ENCODE peak calls at places on chromosomes 16 and 17, in six cellular contexts. F is left ventricle myocardium inferior, O is lower lobe of right lung, L is tibial artery, X is left lung, C is A549. B is an unnamed sample. For H3K4me1 and H3K9me3, the result is how much of the 10 kb centered on the place peaks cover.

GRCh38 chr17:60900688-60901087 is 223.0 kb downstream of the BCAS3 start:
- DNase-seq in F (no peak), O (no peak), L (no peak), X (no peak), C (no peak), B (no peak)

GRCh38 chr17:34443832-34444469 is 80.9 kb upstream of the CCL1 start:
- DNase-seq in F (peak), O (no peak), L (no peak), X (no peak), C (peak), B (peak)

GRCh38 chr16:4407543-4408322 is 8.7 kb downstream of the CORO7 start:
- DNase-seq in F (peak), O (no peak), L (no peak), X (no peak), C (no peak), B (no peak)

GRCh38 chr17:62968445-62968923 is 2.4 kb downstream of the TANC2 start:
- DNase-seq in F (no peak), O (no peak), L (peak), X (no peak), C (peak), B (peak)

GRCh38 chr16:50547340-50547865 is 793 bp upstream of the NKD1 start:
- DNase-seq in F (peak), O (peak), L (peak), X (peak), C (peak), B (peak)

GRCh38 chr17:60039096-60039495 is 39.6 kb downstream of the HEATR6 start:
- DNase-seq in F (no peak), O (no peak), L (no peak), X (no peak), C (no peak), B (no peak)

GRCh38 chr16:54066451-54067056 is 220.0 kb downstream of the IRX3 start:
- DNase-seq in F (no peak), O (no peak), L (no peak), X (no peak), C (no peak), B (no peak)

GRCh38 chr16:842061-842476 is 41.5 kb upstream of the GNG13 start:
- DNase-seq in F (no peak), O (no peak), L (no peak), X (peak), C (no peak), B (no peak)

DNA sequence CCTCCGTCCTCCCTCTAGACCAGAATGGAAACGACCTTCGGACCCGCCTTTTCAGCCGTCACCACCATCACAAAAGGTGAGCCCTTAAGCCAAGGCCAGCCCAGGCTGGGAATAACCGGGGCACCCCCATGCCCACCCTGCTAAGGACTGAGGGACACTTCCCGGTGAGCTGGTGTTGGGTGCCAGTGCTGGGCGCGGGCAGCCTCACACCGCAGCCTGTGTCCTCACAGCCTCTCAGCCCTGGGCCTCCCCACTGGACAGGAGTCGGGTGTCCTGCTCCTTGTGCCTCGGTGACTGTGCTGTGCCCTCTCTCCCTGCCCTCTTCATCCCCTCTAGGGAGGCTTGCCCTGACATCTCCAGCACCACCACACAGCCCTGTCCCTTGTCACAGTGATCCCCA is 10.3 kb downstream of the TRAF7 start:
- DNase-seq in F (no peak), O (no peak), L (no peak), X (no peak), C (no peak), B (no peak)
- H3K4me1 ChIP-seq in F (under half), O (under half), L (under half), X (under half), C (under half), B (under half)

GRCh38 chr16:31785126-31785525 is 88.5 kb upstream of the ZNF267 start:
- DNase-seq in F (no peak), O (no peak), L (no peak), X (no peak), C (no peak), B (no peak)
- H3K9me3 ChIP-seq in F (half or more), O (half or more), L (half or more), X (under half), C (under half), B (under half)

GRCh38 chr17:79847698-79848369 is 8.6 kb upstream of the CBX4 start:
- DNase-seq in F (no peak), O (no peak), L (no peak), X (no peak), C (no peak), B (no peak)

GRCh38 chr17:79851461-79851817 is 12.2 kb upstream of the CBX4 start:
- DNase-seq in F (no peak), O (peak), L (no peak), X (peak), C (no peak), B (no peak)

GRCh38 chr17:79848370-79848766 is 9.1 kb upstream of the CBX4 start:
- DNase-seq in F (no peak), O (no peak), L (no peak), X (no peak), C (no peak), B (no peak)

GRCh38 chr17:79850571-79851460 is 11.6 kb upstream of the CBX4 start:
- DNase-seq in F (no peak), O (no peak), L (no peak), X (no peak), C (peak), B (no peak)

DNA sequence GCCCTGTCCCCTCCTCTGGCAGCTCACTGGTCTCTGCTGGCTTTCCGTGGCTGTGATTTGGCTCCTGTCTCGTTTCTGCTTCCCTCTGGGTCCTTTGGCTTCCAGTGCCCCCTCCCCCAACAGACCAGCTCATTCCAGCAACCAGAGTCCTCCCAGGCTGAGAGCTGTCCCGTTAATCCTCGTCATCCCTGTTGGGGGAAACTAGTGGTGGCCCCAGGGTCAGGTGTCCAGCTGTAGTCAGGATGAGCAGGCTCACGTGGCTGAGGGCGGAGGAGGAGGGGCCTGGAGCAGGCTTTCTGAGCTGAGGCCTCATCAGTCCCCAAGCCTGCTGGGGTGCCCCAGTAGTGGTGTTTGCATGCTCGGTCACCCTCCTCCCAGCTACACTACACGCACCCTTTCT is 10.7 kb upstream of the CBX4 start:
- DNase-seq in F (no peak), O (no peak), L (no peak), X (no peak), C (no peak), B (no peak)
- H3K4me3 ChIP-seq in F (no peak), O (no peak), L (no peak), X (no peak), C (no peak), B (no peak)

DNA sequence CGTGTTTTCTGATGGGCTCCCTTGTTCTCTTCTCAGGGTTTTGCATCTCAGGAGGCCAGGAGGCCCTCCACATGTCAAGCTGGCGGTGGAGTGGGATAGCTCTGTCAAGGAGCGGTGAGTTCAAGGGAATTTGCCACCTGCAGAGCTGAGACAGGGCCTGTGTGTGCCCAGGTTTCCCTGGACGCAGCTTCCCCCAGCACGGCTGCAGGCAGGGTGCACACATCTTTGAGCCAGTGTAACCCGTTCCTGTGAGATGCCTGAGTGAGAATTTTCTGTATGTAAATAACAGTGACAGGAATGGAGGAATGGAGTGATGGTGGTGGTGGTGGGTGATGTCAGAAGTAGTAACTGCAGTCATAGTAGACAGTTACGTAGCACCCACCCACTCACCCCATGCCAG is 54.8 kb downstream of the USP43 start:
- DNase-seq in F (no peak), O (no peak), L (no peak), X (no peak), C (no peak), B (no peak)
- H3K4me1 ChIP-seq in F (under half), O (under half), L (under half), X (under half), C (under half), B (under half)

GRCh38 chr17:47131761-47132160 is 57.3 kb downstream of the CDC27 start:
- DNase-seq in F (no peak), O (no peak), L (no peak), X (no peak), C (no peak), B (no peak)
- H3K9me3 ChIP-seq in F (under half), O (under half), L (under half), X (under half), C (under half), B (under half)

B was measured in BE2C.